ENCODE peak calls at places on chromosome 1, in six cellular contexts. N is left ventricle myocardium inferior, T is T-helper 1 cell, H is HCT116, S is epithelial cell of esophagus, O is H9. Q is an unnamed sample.
A peak's percentile ranks its signal among the peaks of the same experiment; 100 is the strongest.

GRCh38 chr1:24925082-24925779 is 4.8 kb downstream of the RUNX3 start:
- DNase-seq in N (no peak), T (peak; percentile 84), H (no peak), S (no peak), O (no peak), Q (peak; percentile 82)

GRCh38 chr1:65469889-65470340 is 49.4 kb downstream of the LEPR start:
- DNase-seq in N (no peak), T (no peak), H (no peak), S (no peak), O (no peak), Q (no peak)

GRCh38 chr1:235971020-235971419 is 93.9 kb downstream of the NID1 start:
- DNase-seq in N (no peak), T (no peak), H (no peak), S (no peak), O (no peak), Q (no peak)

GRCh38 chr1:239711768-239712167 is 325.4 kb downstream of the CHRM3 start:
- DNase-seq in N (no peak), T (no peak), H (no peak), S (no peak), O (peak; percentile 35), Q (no peak)

GRCh38 chr1:8232036-8232757 is 85.7 kb upstream of the SLC45A1 start:
- DNase-seq in N (no peak), T (no peak), H (peak; percentile 73), S (no peak), O (no peak), Q (no peak)

GRCh38 chr1:166974647-166975345 is 544 bp downstream of the ILDR2 start:
- DNase-seq in N (no peak), T (no peak), H (no peak), S (no peak), O (no peak), Q (no peak)

GRCh38 chr1:119159096-119159495 is 18.6 kb upstream of the WARS2 start:
- DNase-seq in N (no peak), T (no peak), H (no peak), S (no peak), O (no peak), Q (no peak)

GRCh38 chr1:20139776-20140612 is 871 bp downstream of the PLA2G2F start:
- DNase-seq in N (no peak), T (no peak), H (no peak), S (no peak), O (no peak), Q (no peak)

GRCh38 chr1:69081671-69082070 is 486.1 kb upstream of the LRRC7 start:
- DNase-seq in N (no peak), T (no peak), H (no peak), S (no peak), O (no peak), Q (no peak)

GRCh38 chr1:237390798-237391197 is 348.8 kb downstream of the RYR2 start:
- DNase-seq in N (no peak), T (no peak), H (no peak), S (peak; percentile 46), O (no peak), Q (no peak)

GRCh38 chr1:230284891-230285290 is 141.2 kb downstream of the PGBD5 start:
- DNase-seq in N (no peak), T (no peak), H (no peak), S (no peak), O (no peak), Q (no peak)

GRCh38 chr1:92399076-92399475 is 87.6 kb downstream of the GFI1 start:
- DNase-seq in N (no peak), T (no peak), H (no peak), S (peak; percentile 69), O (no peak), Q (no peak)